ENCODE peak calls at places on chromosome 14, in nine cellular contexts. One of them, this sample, is unnamed.

GRCh38 chr14:78253986-78254385 is 83.8 kb downstream of the NRXN3 start:
- DNase-seq in Calu3: no peak
- DNase-seq in tibial artery: no peak
- DNase-seq in astrocyte of the spinal cord: peak
- DNase-seq in neural progenitor cell: no peak
- DNase-seq in cardiac fibroblast: peak
- DNase-seq in mucosa of descending colon: no peak
- DNase-seq in HL-60: no peak
- DNase-seq in HFFc6: peak
- DNase-seq in this sample: peak

GRCh38 chr14:93544212-93544611 is 113.5 kb downstream of the UNC79 start:
- DNase-seq in Calu3: no peak
- DNase-seq in tibial artery: no peak
- DNase-seq in astrocyte of the spinal cord: no peak
- DNase-seq in neural progenitor cell: no peak
- DNase-seq in cardiac fibroblast: no peak
- DNase-seq in mucosa of descending colon: no peak
- DNase-seq in HL-60: no peak
- DNase-seq in HFFc6: no peak
- DNase-seq in this sample: no peak

GRCh38 chr14:49497725-49498348 is 88.3 kb downstream of the RPS29 start:
- DNase-seq in Calu3: peak
- DNase-seq in tibial artery: no peak
- DNase-seq in astrocyte of the spinal cord: peak
- DNase-seq in neural progenitor cell: peak
- DNase-seq in cardiac fibroblast: peak
- DNase-seq in mucosa of descending colon: no peak
- DNase-seq in HL-60: peak
- DNase-seq in HFFc6: peak
- DNase-seq in this sample: no peak

GRCh38 chr14:71730471-71730870 is 201.8 kb upstream of the RGS6 start:
- DNase-seq in Calu3: no peak
- DNase-seq in tibial artery: no peak
- DNase-seq in astrocyte of the spinal cord: no peak
- DNase-seq in neural progenitor cell: no peak
- DNase-seq in cardiac fibroblast: no peak
- DNase-seq in mucosa of descending colon: no peak
- DNase-seq in HL-60: no peak
- DNase-seq in HFFc6: peak
- DNase-seq in this sample: no peak

GRCh38 chr14:91827746-91828145 is 39.6 kb downstream of the TC2N start:
- DNase-seq in Calu3: no peak
- DNase-seq in tibial artery: no peak
- DNase-seq in astrocyte of the spinal cord: no peak
- DNase-seq in neural progenitor cell: no peak
- DNase-seq in cardiac fibroblast: no peak
- DNase-seq in mucosa of descending colon: no peak
- DNase-seq in HL-60: no peak
- DNase-seq in HFFc6: no peak
- DNase-seq in this sample: no peak

GRCh38 chr14:64906022-64906421 is 8.2 kb upstream of the CHURC1 start:
- DNase-seq in Calu3: no peak
- DNase-seq in tibial artery: no peak
- DNase-seq in astrocyte of the spinal cord: no peak
- DNase-seq in neural progenitor cell: no peak
- DNase-seq in cardiac fibroblast: no peak
- DNase-seq in mucosa of descending colon: no peak
- DNase-seq in HL-60: no peak
- DNase-seq in HFFc6: no peak
- DNase-seq in this sample: no peak

GRCh38 chr14:21068521-21069387 is 1.4 kb upstream of the ARHGEF40 start:
- DNase-seq in Calu3: peak
- DNase-seq in tibial artery: peak
- DNase-seq in astrocyte of the spinal cord: peak
- DNase-seq in neural progenitor cell: peak
- DNase-seq in cardiac fibroblast: peak
- DNase-seq in mucosa of descending colon: peak
- DNase-seq in HL-60: peak
- DNase-seq in HFFc6: peak
- DNase-seq in this sample: peak

GRCh38 chr14:58824106-58824505 is 186.3 kb downstream of the DACT1 start:
- DNase-seq in Calu3: no peak
- DNase-seq in tibial artery: no peak
- DNase-seq in astrocyte of the spinal cord: no peak
- DNase-seq in neural progenitor cell: no peak
- DNase-seq in cardiac fibroblast: no peak
- DNase-seq in mucosa of descending colon: no peak
- DNase-seq in HL-60: no peak
- DNase-seq in HFFc6: no peak
- DNase-seq in this sample: no peak

GRCh38 chr14:39102969-39103957 is at the start of gene SEC23A:
- DNase-seq in Calu3: peak
- DNase-seq in tibial artery: peak
- DNase-seq in astrocyte of the spinal cord: peak
- DNase-seq in neural progenitor cell: peak
- DNase-seq in cardiac fibroblast: peak
- DNase-seq in mucosa of descending colon: peak
- DNase-seq in HL-60: peak
- DNase-seq in HFFc6: peak
- DNase-seq in this sample: peak

GRCh38 chr14:86012391-86012790 is 482.4 kb downstream of the FLRT2 start:
- DNase-seq in Calu3: no peak
- DNase-seq in tibial artery: no peak
- DNase-seq in astrocyte of the spinal cord: no peak
- DNase-seq in neural progenitor cell: peak
- DNase-seq in cardiac fibroblast: no peak
- DNase-seq in mucosa of descending colon: no peak
- DNase-seq in HL-60: no peak
- DNase-seq in HFFc6: no peak
- DNase-seq in this sample: no peak

GRCh38 chr14:103361868-103362267 is 23.3 kb upstream of the MARK3 start:
- DNase-seq in Calu3: peak
- DNase-seq in tibial artery: no peak
- DNase-seq in astrocyte of the spinal cord: peak
- DNase-seq in neural progenitor cell: no peak
- DNase-seq in cardiac fibroblast: peak
- DNase-seq in mucosa of descending colon: no peak
- DNase-seq in HL-60: peak
- DNase-seq in HFFc6: peak
- DNase-seq in this sample: no peak

GRCh38 chr14:78254911-78255431 is 84.8 kb downstream of the NRXN3 start:
- DNase-seq in Calu3: peak
- DNase-seq in tibial artery: no peak
- DNase-seq in astrocyte of the spinal cord: peak
- DNase-seq in neural progenitor cell: no peak
- DNase-seq in cardiac fibroblast: peak
- DNase-seq in mucosa of descending colon: no peak
- DNase-seq in HL-60: no peak
- DNase-seq in HFFc6: peak
- DNase-seq in this sample: no peak

GRCh38 chr14:32637582-32637981 is 301.1 kb upstream of the NPAS3 start:
- DNase-seq in Calu3: no peak
- DNase-seq in tibial artery: no peak
- DNase-seq in astrocyte of the spinal cord: no peak
- DNase-seq in neural progenitor cell: no peak
- DNase-seq in cardiac fibroblast: no peak
- DNase-seq in mucosa of descending colon: no peak
- DNase-seq in HL-60: no peak
- DNase-seq in HFFc6: no peak
- DNase-seq in this sample: no peak

GRCh38 chr14:63922696-63923421 is 70.1 kb downstream of the SYNE2 start:
- DNase-seq in Calu3: peak
- DNase-seq in tibial artery: no peak
- DNase-seq in astrocyte of the spinal cord: no peak
- DNase-seq in neural progenitor cell: no peak
- DNase-seq in cardiac fibroblast: peak
- DNase-seq in mucosa of descending colon: no peak
- DNase-seq in HL-60: no peak
- DNase-seq in HFFc6: no peak
- DNase-seq in this sample: no peak

GRCh38 chr14:24135834-24136683 is at the start of gene PSME1:
- DNase-seq in Calu3: peak
- DNase-seq in tibial artery: peak
- DNase-seq in astrocyte of the spinal cord: peak
- DNase-seq in neural progenitor cell: peak
- DNase-seq in cardiac fibroblast: peak
- DNase-seq in mucosa of descending colon: peak
- DNase-seq in HL-60: peak
- DNase-seq in HFFc6: peak
- DNase-seq in this sample: peak

GRCh38 chr14:89249296-89249565 is 167.8 kb downstream of the FOXN3 start:
- DNase-seq in Calu3: no peak
- DNase-seq in tibial artery: no peak
- DNase-seq in astrocyte of the spinal cord: no peak
- DNase-seq in neural progenitor cell: no peak
- DNase-seq in cardiac fibroblast: no peak
- DNase-seq in mucosa of descending colon: no peak
- DNase-seq in HL-60: no peak
- DNase-seq in HFFc6: no peak
- DNase-seq in this sample: no peak

GRCh38 chr14:77403798-77404197 is 19.5 kb downstream of the NOXRED1 start:
- DNase-seq in Calu3: no peak
- DNase-seq in tibial artery: no peak
- DNase-seq in astrocyte of the spinal cord: no peak
- DNase-seq in neural progenitor cell: no peak
- DNase-seq in cardiac fibroblast: no peak
- DNase-seq in mucosa of descending colon: no peak
- DNase-seq in HL-60: no peak
- DNase-seq in HFFc6: no peak
- DNase-seq in this sample: no peak

GRCh38 chr14:80269338-80269935 is 58.1 kb upstream of the DIO2 start:
- DNase-seq in Calu3: no peak
- DNase-seq in tibial artery: no peak
- DNase-seq in astrocyte of the spinal cord: peak
- DNase-seq in neural progenitor cell: no peak
- DNase-seq in cardiac fibroblast: peak
- DNase-seq in mucosa of descending colon: no peak
- DNase-seq in HL-60: no peak
- DNase-seq in HFFc6: peak
- DNase-seq in this sample: no peak

GRCh38 chr14:63563370-63564026 is 20.3 kb upstream of the PPP2R5E start:
- DNase-seq in Calu3: peak
- DNase-seq in tibial artery: no peak
- DNase-seq in astrocyte of the spinal cord: peak
- DNase-seq in neural progenitor cell: no peak
- DNase-seq in cardiac fibroblast: peak
- DNase-seq in mucosa of descending colon: no peak
- DNase-seq in HL-60: no peak
- DNase-seq in HFFc6: peak
- DNase-seq in this sample: no peak

GRCh38 chr14:98964171-98964570 is 307.8 kb downstream of the BCL11B start:
- DNase-seq in Calu3: no peak
- DNase-seq in tibial artery: no peak
- DNase-seq in astrocyte of the spinal cord: no peak
- DNase-seq in neural progenitor cell: no peak
- DNase-seq in cardiac fibroblast: no peak
- DNase-seq in mucosa of descending colon: no peak
- DNase-seq in HL-60: no peak
- DNase-seq in HFFc6: no peak
- DNase-seq in this sample: no peak

GRCh38 chr14:70857499-70857895 is 48.2 kb upstream of the MAP3K9 start:
- DNase-seq in Calu3: no peak
- DNase-seq in tibial artery: no peak
- DNase-seq in astrocyte of the spinal cord: peak
- DNase-seq in neural progenitor cell: no peak
- DNase-seq in cardiac fibroblast: no peak
- DNase-seq in mucosa of descending colon: no peak
- DNase-seq in HL-60: no peak
- DNase-seq in HFFc6: no peak
- DNase-seq in this sample: peak

GRCh38 chr14:22699801-22700564 is 55.8 kb upstream of the OR6J1 start:
- DNase-seq in Calu3: no peak
- DNase-seq in tibial artery: no peak
- DNase-seq in astrocyte of the spinal cord: no peak
- DNase-seq in neural progenitor cell: peak
- DNase-seq in cardiac fibroblast: peak
- DNase-seq in mucosa of descending colon: no peak
- DNase-seq in HL-60: no peak
- DNase-seq in HFFc6: peak
- DNase-seq in this sample: no peak

GRCh38 chr14:34053666-34054065 is 102.8 kb upstream of the EGLN3 start:
- DNase-seq in Calu3: no peak
- DNase-seq in tibial artery: peak
- DNase-seq in astrocyte of the spinal cord: no peak
- DNase-seq in neural progenitor cell: no peak
- DNase-seq in cardiac fibroblast: peak
- DNase-seq in mucosa of descending colon: no peak
- DNase-seq in HL-60: no peak
- DNase-seq in HFFc6: no peak
- DNase-seq in this sample: no peak
- TF ChIP-seq CTCF in Calu3: no peak
- TF ChIP-seq CTCF in tibial artery: no peak
- TF ChIP-seq CTCF in astrocyte of the spinal cord: no peak
- TF ChIP-seq CTCF in neural progenitor cell: no peak
- TF ChIP-seq CTCF in cardiac fibroblast: no peak
- TF ChIP-seq CTCF in mucosa of descending colon: no peak
- TF ChIP-seq CTCF in HL-60: no peak
- TF ChIP-seq CTCF in HFFc6: no peak
- TF ChIP-seq CTCF in this sample: no peak

GRCh38 chr14:68794130-68794855 is 1.4 kb upstream of the ZFP36L1 start:
- DNase-seq in Calu3: peak
- DNase-seq in tibial artery: peak
- DNase-seq in astrocyte of the spinal cord: peak
- DNase-seq in neural progenitor cell: peak
- DNase-seq in cardiac fibroblast: peak
- DNase-seq in mucosa of descending colon: peak
- DNase-seq in HL-60: peak
- DNase-seq in HFFc6: peak
- DNase-seq in this sample: peak
- TF ChIP-seq CTCF in Calu3: no peak
- TF ChIP-seq CTCF in tibial artery: no peak
- TF ChIP-seq CTCF in astrocyte of the spinal cord: no peak
- TF ChIP-seq CTCF in neural progenitor cell: no peak
- TF ChIP-seq CTCF in cardiac fibroblast: no peak
- TF ChIP-seq CTCF in mucosa of descending colon: no peak
- TF ChIP-seq CTCF in HL-60: no peak
- TF ChIP-seq CTCF in HFFc6: no peak
- TF ChIP-seq CTCF in this sample: no peak

GRCh38 chr14:75578786-75579781 is 664 bp downstream of the FLVCR2 start:
- DNase-seq in Calu3: peak
- DNase-seq in tibial artery: peak
- DNase-seq in astrocyte of the spinal cord: no peak
- DNase-seq in neural progenitor cell: no peak
- DNase-seq in cardiac fibroblast: peak
- DNase-seq in mucosa of descending colon: peak
- DNase-seq in HL-60: no peak
- DNase-seq in HFFc6: peak
- DNase-seq in this sample: no peak
- TF ChIP-seq CTCF in Calu3: no peak
- TF ChIP-seq CTCF in tibial artery: no peak
- TF ChIP-seq CTCF in astrocyte of the spinal cord: peak
- TF ChIP-seq CTCF in neural progenitor cell: peak
- TF ChIP-seq CTCF in cardiac fibroblast: no peak
- TF ChIP-seq CTCF in mucosa of descending colon: no peak
- TF ChIP-seq CTCF in HL-60: no peak
- TF ChIP-seq CTCF in HFFc6: peak
- TF ChIP-seq CTCF in this sample: peak

DNA sequence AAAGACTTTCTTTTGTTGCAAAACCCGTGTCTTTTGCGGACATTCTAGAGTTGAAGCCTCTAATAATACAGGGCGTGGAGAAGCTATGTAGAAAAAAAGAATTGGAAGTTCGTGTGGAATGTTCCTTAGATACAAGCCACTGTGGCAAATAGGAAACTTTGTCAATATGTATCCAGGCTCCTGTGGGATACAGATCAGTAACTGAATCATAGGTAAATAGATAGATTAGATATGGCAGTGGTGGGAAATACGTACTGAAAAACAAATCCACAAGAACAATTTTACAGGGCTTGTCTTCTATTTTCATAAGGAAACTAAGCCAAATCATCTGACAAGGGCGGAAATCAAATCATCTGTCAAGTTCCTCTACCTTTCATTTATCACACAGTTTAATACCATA is 245.4 kb downstream of the EGLN3 start:
- DNase-seq in Calu3: no peak
- DNase-seq in tibial artery: no peak
- DNase-seq in astrocyte of the spinal cord: no peak
- DNase-seq in neural progenitor cell: no peak
- DNase-seq in cardiac fibroblast: no peak
- DNase-seq in mucosa of descending colon: no peak
- DNase-seq in HL-60: no peak
- DNase-seq in HFFc6: no peak
- DNase-seq in this sample: no peak
- TF ChIP-seq CTCF in Calu3: no peak
- TF ChIP-seq CTCF in tibial artery: no peak
- TF ChIP-seq CTCF in astrocyte of the spinal cord: no peak
- TF ChIP-seq CTCF in neural progenitor cell: no peak
- TF ChIP-seq CTCF in cardiac fibroblast: no peak
- TF ChIP-seq CTCF in mucosa of descending colon: no peak
- TF ChIP-seq CTCF in HL-60: no peak
- TF ChIP-seq CTCF in HFFc6: no peak
- TF ChIP-seq CTCF in this sample: no peak

This sample was measured in endodermal cell.